ENCODE peak calls at places on chromosomes 2 and 18, in seven cellular contexts. O, P, F, Q, C, E and N are unnamed samples.
A peak's percentile ranks its signal among the peaks of the same experiment; 100 is the strongest.

GRCh38 chr2:238635637-238636036 is 208.9 kb downstream of the ASB1 start:
- DNase-seq in C (no peak), E (no peak), F (no peak), Q (no peak), P (no peak), O (peak; percentile 2), N (no peak)

GRCh38 chr18:62723666-62724281 is 8.4 kb downstream of the PHLPP1 start:
- DNase-seq in C (no peak), F (peak; percentile 18), E (no peak), O (no peak), Q (no peak), P (no peak), N (no peak)

GRCh38 chr18:62880673-62881364 is 165.5 kb downstream of the PHLPP1 start:
- DNase-seq in C (no peak), Q (no peak), P (no peak), F (no peak), O (no peak), E (no peak), N (no peak)

GRCh38 chr2:86044614-86045013 is 61.1 kb downstream of the POLR1A start:
- DNase-seq in E (no peak), F (no peak), C (no peak), Q (no peak), O (no peak), P (no peak), N (no peak)

GRCh38 chr2:222943820-222944219 is 83.0 kb downstream of the ACSL3 start:
- DNase-seq in O (peak; percentile 27), C (no peak), E (no peak), P (no peak), Q (no peak), F (no peak), N (no peak)

GRCh38 chr2:159635006-159635746 is 18.8 kb upstream of the BAZ2B start:
- DNase-seq in P (no peak), O (peak; percentile 39), E (no peak), F (no peak), Q (no peak), C (no peak), N (no peak)

GRCh38 chr2:117942551-117942950 is 71.3 kb downstream of the CCDC93 start:
- DNase-seq in F (no peak), P (no peak), C (no peak), E (no peak), Q (no peak), O (peak; percentile 67), N (no peak)

GRCh38 chr18:73647391-73647790 is 500.2 kb downstream of the FBXO15 start:
- DNase-seq in O (no peak), F (no peak), C (no peak), P (no peak), E (no peak), Q (no peak), N (no peak)

GRCh38 chr2:54604771-54605350 is 118.6 kb upstream of the EML6 start:
- DNase-seq in P (no peak), C (no peak), E (no peak), F (no peak), O (no peak), Q (no peak), N (no peak)

GRCh38 chr18:44672506-44672905 is 8.2 kb upstream of the SETBP1 start:
- DNase-seq in E (no peak), P (no peak), Q (no peak), O (no peak), C (no peak), F (no peak), N (no peak)

GRCh38 chr2:18514838-18515461 is 45.5 kb downstream of the RDH14 start:
- DNase-seq in Q (no peak), P (no peak), C (no peak), E (no peak), O (no peak), F (no peak), N (no peak)

GRCh38 chr2:158501301-158501700 is 44.5 kb downstream of the PKP4 start:
- DNase-seq in Q (no peak), F (no peak), P (no peak), E (no peak), C (no peak), O (no peak), N (no peak)

GRCh38 chr2:112867701-112868631 is 31.4 kb upstream of the IL1B start:
- DNase-seq in E (no peak), O (no peak), P (no peak), C (no peak), Q (no peak), F (no peak), N (no peak)

GRCh38 chr2:1226766-1227165 is 186.5 kb upstream of the TPO start:
- DNase-seq in E (no peak), C (no peak), Q (no peak), O (no peak), F (no peak), P (no peak), N (no peak)

GRCh38 chr18:37138456-37138855 is 309.5 kb downstream of the KIAA1328 start:
- DNase-seq in Q (peak; percentile 0), C (no peak), O (no peak), E (no peak), F (no peak), P (no peak), N (no peak)

GRCh38 chr18:50456285-50456684 is 81.4 kb downstream of the SKA1 start:
- DNase-seq in P (no peak), O (no peak), E (no peak), F (no peak), Q (no peak), C (no peak), N (no peak)

GRCh38 chr2:187552959-187553681 is 1.1 kb downstream of the TFPI start:
- DNase-seq in P (no peak), Q (no peak), E (no peak), F (no peak), O (no peak), C (no peak), N (no peak)

GRCh38 chr2:227479865-227480475 is 8.0 kb downstream of the AGFG1 start:
- DNase-seq in Q (peak; percentile 66), P (no peak), O (peak; percentile 57), C (no peak), E (peak; percentile 41), F (no peak), N (no peak)

GRCh38 chr2:105737980-105738657 is 6.6 kb upstream of the NCK2 start:
- DNase-seq in Q (no peak), C (no peak), E (no peak), P (no peak), F (no peak), O (no peak), N (no peak)

GRCh38 chr2:240604291-240604938 is 17.9 kb downstream of the CAPN10 start:
- DNase-seq in E (peak; percentile 68), F (peak; percentile 70), C (no peak), P (no peak), O (peak; percentile 69), Q (peak; percentile 55), N (no peak)

GRCh38 chr2:240626531-240627300 is 1.4 kb downstream of the GPR35 start:
- DNase-seq in Q (peak; percentile 94), P (no peak), E (no peak), O (no peak), C (no peak), F (no peak), N (no peak)

GRCh38 chr2:230885467-230886130 is 20.9 kb downstream of the ITM2C start:
- DNase-seq in O (no peak), C (no peak), P (no peak), E (no peak), Q (peak; percentile 64), F (peak; percentile 67), N (no peak)

GRCh38 chr2:214311931-214312749 is 98.7 kb upstream of the VWC2L start:
- DNase-seq in Q (no peak), C (no peak), F (no peak), P (no peak), O (no peak), E (no peak), N (no peak)